ENCODE peak calls at places on chromosomes 6 and 20, in four cellular contexts. One of them, this sample, is unnamed.

GRCh38 chr6:56570434-56571359 is 72.0 kb downstream of the DST start:
- DNase-seq in ascending aorta: no peak
- DNase-seq in hepatocyte: peak; percentile 30
- DNase-seq in Caco-2: no peak
- DNase-seq in this sample: no peak

GRCh38 chr6:34241351-34242215 is 4.9 kb downstream of the HMGA1 start:
- DNase-seq in ascending aorta: no peak
- DNase-seq in Caco-2: no peak
- DNase-seq in hepatocyte: no peak
- DNase-seq in this sample: no peak

GRCh38 chr20:25061821-25062530 is 4.0 kb upstream of the ACSS1 start:
- DNase-seq in hepatocyte: no peak
- DNase-seq in ascending aorta: no peak
- DNase-seq in Caco-2: no peak
- DNase-seq in this sample: no peak

GRCh38 chr6:41097467-41098090 is 24.8 kb downstream of the NFYA start:
- DNase-seq in ascending aorta: no peak
- DNase-seq in Caco-2: no peak
- DNase-seq in hepatocyte: no peak
- DNase-seq in this sample: no peak

GRCh38 chr6:14804444-14805210 is 441.2 kb upstream of the JARID2 start:
- DNase-seq in ascending aorta: no peak
- DNase-seq in Caco-2: no peak
- DNase-seq in hepatocyte: peak; percentile 84
- DNase-seq in this sample: peak; percentile 8

GRCh38 chr6:44439270-44440045 is 52.0 kb downstream of the CDC5L start:
- DNase-seq in ascending aorta: no peak
- DNase-seq in hepatocyte: no peak
- DNase-seq in Caco-2: no peak
- DNase-seq in this sample: no peak

GRCh38 chr6:170008386-170008785 is 257.0 kb downstream of the ERMARD start:
- DNase-seq in ascending aorta: no peak
- DNase-seq in hepatocyte: no peak
- DNase-seq in Caco-2: no peak
- DNase-seq in this sample: no peak

GRCh38 chr6:8705435-8706020 is 270.2 kb upstream of the SLC35B3 start:
- DNase-seq in hepatocyte: no peak
- DNase-seq in ascending aorta: no peak
- DNase-seq in Caco-2: no peak
- DNase-seq in this sample: no peak

GRCh38 chr6:13105139-13105538 is 223.2 kb downstream of the TBC1D7 start:
- DNase-seq in hepatocyte: no peak
- DNase-seq in ascending aorta: no peak
- DNase-seq in Caco-2: no peak
- DNase-seq in this sample: no peak

DNA sequence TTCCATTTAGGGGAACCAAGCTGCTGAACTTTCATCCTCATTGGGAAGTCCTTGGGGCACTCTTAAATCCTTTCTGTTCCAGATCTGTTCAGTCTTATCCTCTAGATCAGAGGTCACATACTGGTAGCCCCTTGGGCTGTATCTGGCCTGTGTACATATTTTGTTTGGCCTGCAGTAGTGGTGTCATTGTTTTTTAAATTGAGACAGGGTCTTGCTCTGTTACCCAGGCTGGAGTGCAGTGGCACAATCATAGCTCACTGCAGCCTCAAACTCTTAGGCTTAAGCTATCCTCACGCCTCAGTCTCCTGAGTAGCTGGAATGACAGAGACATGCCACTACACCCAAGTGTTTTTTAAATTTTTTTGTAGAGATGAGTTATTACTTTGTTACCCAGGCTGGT is 14.8 kb downstream of the RALY start:
- DNase-seq in Caco-2: no peak
- DNase-seq in hepatocyte: no peak
- DNase-seq in ascending aorta: no peak
- DNase-seq in this sample: no peak
- H3K4me1 ChIP-seq in Caco-2: peaks cover 22% of the 10 kb centered on the region
- H3K4me1 ChIP-seq in hepatocyte: peaks cover 12% of the 10 kb centered on the region
- H3K4me1 ChIP-seq in ascending aorta: peaks cover 25% of the 10 kb centered on the region
- H3K4me1 ChIP-seq in this sample: peaks cover 53% of the 10 kb centered on the region

GRCh38 chr20:57289401-57290177 is 23.1 kb upstream of the BMP7 start:
- DNase-seq in Caco-2: no peak
- DNase-seq in hepatocyte: no peak
- DNase-seq in ascending aorta: no peak
- DNase-seq in this sample: no peak
- H3K4me3 ChIP-seq in Caco-2: no peak overlapping the region
- H3K4me3 ChIP-seq in hepatocyte: no peak overlapping the region
- H3K4me3 ChIP-seq in ascending aorta: no peak overlapping the region
- H3K4me3 ChIP-seq in this sample: no peak overlapping the region

GRCh38 chr6:36116480-36116879 is 13.8 kb upstream of the MAPK13 start:
- DNase-seq in ascending aorta: no peak
- DNase-seq in hepatocyte: no peak
- DNase-seq in Caco-2: no peak
- DNase-seq in this sample: no peak
- H3K4me1 ChIP-seq in ascending aorta: no peaks in the 10 kb centered on the region
- H3K4me1 ChIP-seq in hepatocyte: peaks cover 3% of the 10 kb centered on the region
- H3K4me1 ChIP-seq in Caco-2: peaks cover 8% of the 10 kb centered on the region
- H3K4me1 ChIP-seq in this sample: no peaks in the 10 kb centered on the region

GRCh38 chr6:28215425-28215824 is 9.7 kb upstream of the ZSCAN9 start:
- DNase-seq in ascending aorta: no peak
- DNase-seq in Caco-2: peak; percentile 57
- DNase-seq in hepatocyte: no peak
- DNase-seq in this sample: no peak
- H3K4me3 ChIP-seq in ascending aorta: no peak overlapping the region
- H3K4me3 ChIP-seq in Caco-2: no peak overlapping the region
- H3K4me3 ChIP-seq in hepatocyte: no peak overlapping the region
- H3K4me3 ChIP-seq in this sample: no peak overlapping the region

DNA sequence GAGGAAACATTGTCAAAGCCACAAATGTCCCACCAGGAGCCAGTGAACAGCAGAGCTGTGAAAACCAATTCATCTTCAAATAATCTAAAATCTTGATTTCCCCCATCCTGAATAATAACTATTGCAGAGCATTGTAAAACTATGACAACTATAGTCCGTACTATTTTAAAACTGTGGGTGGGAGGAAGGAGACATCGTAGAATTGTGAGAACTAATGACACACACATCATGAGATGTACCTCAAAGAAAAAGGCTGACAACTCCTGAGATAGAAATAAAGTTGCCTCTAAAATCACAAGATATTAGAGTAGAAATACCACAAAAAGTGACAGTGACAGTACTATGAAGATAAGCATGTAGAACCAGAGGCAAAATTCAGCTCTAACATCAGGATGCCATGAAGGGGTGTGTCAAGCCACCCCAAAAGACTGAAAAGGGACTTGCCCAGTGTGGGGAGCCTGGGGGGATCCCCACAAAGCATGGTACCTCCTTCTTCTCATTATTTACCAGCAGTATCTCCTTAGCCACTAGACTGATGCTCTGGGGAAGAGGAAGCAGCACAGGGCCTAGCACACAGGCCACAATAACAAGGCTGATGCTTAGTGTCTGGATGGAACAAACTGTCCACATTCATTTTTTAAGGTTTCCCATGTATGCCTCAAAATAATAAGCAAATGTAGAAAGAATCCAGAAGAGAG is 13.4 kb downstream of the NAPB start:
- DNase-seq in hepatocyte: no peak
- DNase-seq in Caco-2: no peak
- DNase-seq in ascending aorta: no peak
- DNase-seq in this sample: no peak
- H3K4me1 ChIP-seq in hepatocyte: peaks cover 12% of the 10 kb centered on the region
- H3K4me1 ChIP-seq in Caco-2: peaks cover 6% of the 10 kb centered on the region
- H3K4me1 ChIP-seq in ascending aorta: no peaks in the 10 kb centered on the region
- H3K4me1 ChIP-seq in this sample: peaks cover 7% of the 10 kb centered on the region

DNA sequence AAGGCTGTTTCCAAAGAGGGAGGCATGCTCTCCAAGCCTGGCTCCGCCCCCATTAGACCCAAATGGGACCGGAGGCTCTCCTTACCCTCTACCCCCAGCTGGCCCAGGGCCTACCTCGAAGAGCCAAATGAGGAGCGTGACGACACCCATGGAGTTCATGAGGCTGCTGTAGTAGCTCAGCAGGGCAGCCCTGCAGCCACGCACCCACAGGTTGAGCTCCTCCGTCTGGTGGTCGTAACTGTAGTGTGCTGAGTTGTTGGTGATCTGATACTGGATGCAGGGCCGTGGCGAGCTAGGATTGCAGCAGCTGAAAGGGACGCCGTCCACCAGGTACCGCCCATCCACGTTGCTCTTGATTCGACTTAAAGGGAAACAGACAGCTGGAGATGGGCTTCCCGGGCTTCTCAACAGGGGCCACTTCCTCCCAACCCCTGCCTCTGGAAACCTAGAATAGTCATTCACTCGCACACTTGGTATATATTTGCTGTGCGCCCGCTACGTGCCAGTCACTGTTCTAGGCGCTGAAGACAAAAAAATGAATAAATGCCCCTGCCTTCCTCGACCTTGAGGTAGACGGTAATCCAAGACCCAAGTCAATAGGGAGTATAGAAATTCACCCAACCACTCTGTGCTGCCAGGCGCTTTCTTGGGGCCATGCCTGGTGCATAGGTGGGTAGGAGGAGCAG is 18.0 kb downstream of the PRPH2 start:
- DNase-seq in hepatocyte: no peak
- DNase-seq in ascending aorta: no peak
- DNase-seq in Caco-2: no peak
- DNase-seq in this sample: no peak
- H3K4me3 ChIP-seq in hepatocyte: no peak overlapping the region
- H3K4me3 ChIP-seq in ascending aorta: peak overlapping the region; percentile 63
- H3K4me3 ChIP-seq in Caco-2: no peak overlapping the region
- H3K4me3 ChIP-seq in this sample: no peak overlapping the region

DNA sequence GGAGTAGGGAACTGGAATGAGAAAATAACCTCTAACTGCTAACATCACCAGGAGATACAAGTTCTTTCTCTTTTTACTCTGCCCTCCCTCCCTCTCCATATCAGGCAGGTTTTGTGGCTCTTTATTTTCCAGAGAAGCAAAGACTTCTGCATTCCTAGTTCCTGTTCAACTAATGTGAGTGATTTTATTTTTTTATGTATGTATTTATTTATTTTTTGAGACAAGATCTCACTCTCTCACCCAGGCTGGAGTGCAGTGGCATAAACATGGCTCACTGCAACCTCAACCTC is 6.0 kb upstream of the IER3 start:
- DNase-seq in ascending aorta: no peak
- DNase-seq in hepatocyte: no peak
- DNase-seq in Caco-2: no peak
- DNase-seq in this sample: no peak
- H3K4me1 ChIP-seq in ascending aorta: peaks cover 23% of the 10 kb centered on the region
- H3K4me1 ChIP-seq in hepatocyte: peaks cover 48% of the 10 kb centered on the region
- H3K4me1 ChIP-seq in Caco-2: peaks cover 22% of the 10 kb centered on the region
- H3K4me1 ChIP-seq in this sample: peaks cover 17% of the 10 kb centered on the region

DNA sequence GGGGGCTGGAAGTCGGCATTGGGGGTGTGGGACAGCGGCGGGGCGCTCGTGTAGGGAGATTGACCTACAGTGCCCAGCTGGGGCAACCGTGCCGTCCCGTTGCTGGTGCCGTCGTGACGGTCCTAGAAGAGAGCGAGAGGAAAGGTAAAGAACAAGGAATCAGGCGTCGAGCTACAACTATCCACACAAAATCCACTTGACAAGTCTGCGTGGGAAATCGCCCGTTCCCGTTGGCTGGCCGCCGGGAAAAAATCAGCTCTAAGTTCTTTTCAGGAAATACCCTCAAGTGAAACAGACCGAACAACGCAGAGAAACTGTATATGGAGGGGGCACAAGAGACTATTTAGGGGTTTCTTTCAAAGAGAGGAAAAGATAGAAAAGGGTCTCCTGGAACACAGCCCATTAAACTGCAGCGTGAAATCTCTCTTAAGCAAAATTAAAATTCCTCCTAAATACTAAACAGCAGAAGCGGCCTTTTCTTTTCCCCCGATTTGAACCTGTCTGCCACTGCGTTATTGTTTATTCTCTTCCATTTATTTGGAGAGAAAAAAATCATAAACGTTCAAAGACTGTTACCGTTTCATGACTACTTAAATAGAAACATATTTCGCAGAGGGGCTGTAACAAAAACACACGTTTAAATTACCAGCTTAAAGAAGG is 4.5 kb downstream of the TFAP2A start:
- DNase-seq in ascending aorta: no peak
- DNase-seq in Caco-2: no peak
- DNase-seq in hepatocyte: no peak
- DNase-seq in this sample: no peak
- H3K4me3 ChIP-seq in ascending aorta: no peak overlapping the region
- H3K4me3 ChIP-seq in Caco-2: no peak overlapping the region
- H3K4me3 ChIP-seq in hepatocyte: peak overlapping the region; percentile 75
- H3K4me3 ChIP-seq in this sample: peak overlapping the region; percentile 96

This sample was measured in thoracic aorta.